ENCODE peak calls at places on chromosomes 7 and 10, in five cellular contexts. L is effector memory CD8-positive, alpha-beta T cell; V is AG08395; M is bronchial epithelial cell; E is GM23248. G is an unnamed sample.

GRCh38 chr7:18445483-18445882 is 50.1 kb upstream of the HDAC9 start:
- DNase-seq in L (no peak), V (no peak), M (no peak), E (no peak), G (no peak)

GRCh38 chr7:85773116-85773783 is 586.4 kb upstream of the SEMA3D start:
- DNase-seq in L (no peak), V (peak; percentile 58), M (peak; percentile 25), E (peak; percentile 91), G (peak; percentile 45)

GRCh38 chr10:77939561-77940001 is 13.0 kb upstream of the DLG5 start:
- DNase-seq in L (no peak), V (peak; percentile 36), M (no peak), E (peak; percentile 43), G (peak; percentile 47)

GRCh38 chr10:123571978-123572377 is 94.2 kb upstream of the GPR26 start:
- DNase-seq in L (no peak), V (no peak), M (no peak), E (no peak), G (no peak)

GRCh38 chr7:108875139-108875538 is 305.5 kb downstream of the DNAJB9 start:
- DNase-seq in L (no peak), V (no peak), M (no peak), E (no peak), G (no peak)

GRCh38 chr10:81018898-81019890 is 481.5 kb downstream of the SH2D4B start:
- DNase-seq in L (no peak), V (peak; percentile 3), M (peak; percentile 51), E (peak; percentile 55), G (peak; percentile 39)

GRCh38 chr7:107167483-107168232 is 1.1 kb upstream of the HBP1 start:
- DNase-seq in L (no peak), V (peak; percentile 60), M (peak; percentile 97), E (peak; percentile 93), G (peak; percentile 63)

GRCh38 chr7:75850222-75850621 is 28.6 kb upstream of the RHBDD2 start:
- DNase-seq in L (no peak), V (no peak), M (no peak), E (no peak), G (no peak)

GRCh38 chr10:50334273-50334672 is 83.0 kb upstream of the ASAH2 start:
- DNase-seq in L (no peak), V (no peak), M (peak; percentile 61), E (no peak), G (no peak)

GRCh38 chr10:44966129-44966815 is 6.7 kb downstream of the RASSF4 start:
- DNase-seq in L (no peak), V (no peak), M (no peak), E (no peak), G (no peak)

GRCh38 chr10:18179901-18180300 is 39.7 kb downstream of the CACNB2 start:
- DNase-seq in L (no peak), V (peak; percentile 58), M (no peak), E (peak; percentile 88), G (peak; percentile 65)

GRCh38 chr7:156156734-156157408 is 344.6 kb upstream of the SHH start:
- DNase-seq in L (no peak), V (no peak), M (no peak), E (no peak), G (no peak)

GRCh38 chr10:62037166-62037831 is 135.8 kb downstream of the ARID5B start:
- DNase-seq in L (no peak), V (peak; percentile 65), M (peak; percentile 77), E (peak; percentile 59), G (peak; percentile 54)

GRCh38 chr7:35680403-35681013 is 14.4 kb downstream of the HERPUD2 start:
- DNase-seq in L (no peak), V (peak; percentile 5), M (no peak), E (no peak), G (no peak)

GRCh38 chr10:5584895-5585516 is 60.2 kb downstream of the CALML3 start:
- DNase-seq in L (no peak), V (peak; percentile 86), M (peak; percentile 100), E (peak; percentile 98), G (peak; percentile 85)

GRCh38 chr7:95045236-95045923 is 138.0 kb downstream of the PPP1R9A start:
- DNase-seq in L (no peak), V (peak; percentile 6), M (peak; percentile 8), E (peak; percentile 35), G (peak; percentile 12)

GRCh38 chr7:362416-363096 is 72.6 kb downstream of the FOXL3 start:
- DNase-seq in L (peak; percentile 18), V (no peak), M (peak; percentile 18), E (peak; percentile 36), G (no peak)

GRCh38 chr7:1940402-1940786 is 270.3 kb downstream of the ELFN1 start:
- DNase-seq in L (peak; percentile 88), V (peak; percentile 86), M (no peak), E (peak; percentile 9), G (no peak)

GRCh38 chr10:851891-852290 is 79.6 kb downstream of the LARP4B start:
- DNase-seq in L (no peak), V (no peak), M (no peak), E (no peak), G (no peak)

GRCh38 chr7:105325225-105325904 is 63.4 kb downstream of the SRPK2 start:
- DNase-seq in L (no peak), V (no peak), M (no peak), E (no peak), G (no peak)

GRCh38 chr10:69268761-69269416 is 9.4 kb upstream of the HK1 start:
- DNase-seq in L (no peak), V (no peak), M (peak; percentile 6), E (peak; percentile 13), G (no peak)

GRCh38 chr7:75624134-75624832 is 114.5 kb downstream of the HIP1 start:
- DNase-seq in L (no peak), V (peak; percentile 67), M (peak; percentile 27), E (peak; percentile 57), G (peak; percentile 36)

GRCh38 chr10:15231403-15231802 is 62.9 kb upstream of the NMT2 start:
- DNase-seq in L (no peak), V (no peak), M (no peak), E (no peak), G (no peak)

GRCh38 chr7:98571986-98572385 is 45.1 kb upstream of the NPTX2 start:
- DNase-seq in L (no peak), V (peak; percentile 24), M (no peak), E (no peak), G (no peak)

GRCh38 chr10:35412336-35412735 is 76.0 kb downstream of the CCNY start:
- DNase-seq in L (no peak), V (no peak), M (no peak), E (no peak), G (no peak)

GRCh38 chr10:49268185-49268584 is 30.8 kb upstream of the C10orf71 start:
- DNase-seq in L (no peak), V (no peak), M (no peak), E (no peak), G (no peak)

GRCh38 chr10:5534880-5535856 is 10.4 kb downstream of the CALML3 start:
- DNase-seq in L (no peak), V (peak; percentile 75), M (peak; percentile 38), E (peak; percentile 77), G (peak; percentile 85)

GRCh38 chr7:142714375-142714774 is 34.9 kb upstream of the PRSS1 start:
- DNase-seq in L (no peak), V (no peak), M (no peak), E (no peak), G (no peak)

GRCh38 chr10:11687357-11687771 is 54.8 kb upstream of the ECHDC3 start:
- DNase-seq in L (no peak), V (no peak), M (peak; percentile 71), E (no peak), G (no peak)

GRCh38 chr10:8311526-8312070 is 257.1 kb downstream of the GATA3 start:
- DNase-seq in L (no peak), V (no peak), M (no peak), E (no peak), G (no peak)

GRCh38 chr10:103193107-103193819 is at the start of gene NT5C2:
- DNase-seq in L (peak; percentile 56), V (peak; percentile 86), M (peak; percentile 23), E (peak; percentile 92), G (peak; percentile 95)

GRCh38 chr10:124002391-124003069 is 90.9 kb downstream of the CHST15 start:
- DNase-seq in L (no peak), V (no peak), M (no peak), E (no peak), G (peak; percentile 3)

GRCh38 chr7:40859076-40859475 is 724.3 kb downstream of the SUGCT start:
- DNase-seq in L (no peak), V (no peak), M (no peak), E (no peak), G (no peak)

GRCh38 chr10:79318369-79318768 is 28.9 kb upstream of the PPIF start:
- DNase-seq in L (no peak), V (no peak), M (no peak), E (no peak), G (no peak)

GRCh38 chr7:51369746-51370145 is 53.1 kb upstream of the COBL start:
- DNase-seq in L (no peak), V (no peak), M (peak; percentile 16), E (peak; percentile 37), G (no peak)

GRCh38 chr10:86687750-86688149 is 19.4 kb downstream of the LDB3 start:
- DNase-seq in L (no peak), V (peak; percentile 75), M (no peak), E (peak; percentile 79), G (peak; percentile 74)